ENCODE peak calls at places on chromosomes 1 and 21, in four cellular contexts. One of them, this sample, is unnamed.

GRCh38 chr1:157162345-157162744 is 24.1 kb upstream of the ETV3 start:
- DNase-seq in kidney: no peak
- DNase-seq in psoas muscle: no peak
- DNase-seq in prostate gland: no peak
- DNase-seq in this sample: no peak

GRCh38 chr1:180952657-180953013 is 39.9 kb downstream of the KIAA1614 start:
- DNase-seq in kidney: no peak
- DNase-seq in prostate gland: no peak
- DNase-seq in psoas muscle: no peak
- DNase-seq in this sample: no peak

GRCh38 chr1:65958561-65959350 is 166.1 kb downstream of the PDE4B start:
- DNase-seq in prostate gland: peak; percentile 9
- DNase-seq in psoas muscle: peak; percentile 34
- DNase-seq in kidney: no peak
- DNase-seq in this sample: no peak

GRCh38 chr1:203591626-203592025 is 35.0 kb upstream of the ATP2B4 start:
- DNase-seq in psoas muscle: no peak
- DNase-seq in kidney: no peak
- DNase-seq in prostate gland: no peak
- DNase-seq in this sample: no peak

GRCh38 chr1:110216844-110217444 is 6.8 kb downstream of the KCNC4 start:
- DNase-seq in psoas muscle: no peak
- DNase-seq in prostate gland: no peak
- DNase-seq in kidney: no peak
- DNase-seq in this sample: no peak

GRCh38 chr1:1079408-1080121 is 5.5 kb upstream of the RNF223 start:
- DNase-seq in kidney: peak; percentile 94
- DNase-seq in prostate gland: no peak
- DNase-seq in psoas muscle: peak; percentile 48
- DNase-seq in this sample: no peak

GRCh38 chr1:221161571-221162041 is 282.4 kb downstream of the HLX start:
- DNase-seq in prostate gland: no peak
- DNase-seq in psoas muscle: no peak
- DNase-seq in kidney: no peak
- DNase-seq in this sample: no peak

GRCh38 chr1:116122955-116123757 is 12.0 kb downstream of the MAB21L3 start:
- DNase-seq in kidney: peak; percentile 84
- DNase-seq in psoas muscle: no peak
- DNase-seq in prostate gland: no peak
- DNase-seq in this sample: no peak

GRCh38 chr1:116232989-116233514 is 121.9 kb downstream of the MAB21L3 start:
- DNase-seq in prostate gland: no peak
- DNase-seq in psoas muscle: no peak
- DNase-seq in kidney: no peak
- DNase-seq in this sample: no peak

GRCh38 chr1:29387210-29387609 is 150.9 kb downstream of the PTPRU start:
- DNase-seq in kidney: no peak
- DNase-seq in prostate gland: no peak
- DNase-seq in psoas muscle: no peak
- DNase-seq in this sample: no peak

GRCh38 chr21:38806942-38807284 is 1.2 kb downstream of the ETS2 start:
- DNase-seq in psoas muscle: no peak
- DNase-seq in prostate gland: no peak
- DNase-seq in kidney: no peak
- DNase-seq in this sample: no peak

GRCh38 chr1:55690366-55690765 is 475.2 kb upstream of the USP24 start:
- DNase-seq in psoas muscle: peak; percentile 44
- DNase-seq in prostate gland: no peak
- DNase-seq in kidney: no peak
- DNase-seq in this sample: no peak

GRCh38 chr1:201631037-201631436 is 92.1 kb downstream of the NAV1 start:
- DNase-seq in kidney: peak; percentile 7
- DNase-seq in psoas muscle: no peak
- DNase-seq in prostate gland: no peak
- DNase-seq in this sample: no peak

GRCh38 chr1:30404341-30404740 is 319.0 kb downstream of the MATN1 start:
- DNase-seq in psoas muscle: no peak
- DNase-seq in kidney: no peak
- DNase-seq in prostate gland: no peak
- DNase-seq in this sample: no peak

GRCh38 chr1:25621876-25622275 is 5.3 kb downstream of the MAN1C1 start:
- DNase-seq in kidney: no peak
- DNase-seq in prostate gland: no peak
- DNase-seq in psoas muscle: no peak
- DNase-seq in this sample: no peak

GRCh38 chr1:151534662-151535278 is 5.3 kb upstream of the TUFT1 start:
- DNase-seq in psoas muscle: peak; percentile 80
- DNase-seq in prostate gland: peak; percentile 73
- DNase-seq in kidney: no peak
- DNase-seq in this sample: no peak

GRCh38 chr1:37094302-37094701 is 60.0 kb upstream of the GRIK3 start:
- DNase-seq in psoas muscle: no peak
- DNase-seq in prostate gland: no peak
- DNase-seq in kidney: no peak
- DNase-seq in this sample: no peak

GRCh38 chr1:53572802-53573148 is 113.6 kb downstream of the DMRTB1 start:
- DNase-seq in psoas muscle: no peak
- DNase-seq in prostate gland: no peak
- DNase-seq in kidney: no peak
- DNase-seq in this sample: no peak

GRCh38 chr1:153578490-153578889 is 12.8 kb upstream of the S100A2 start:
- DNase-seq in kidney: no peak
- DNase-seq in psoas muscle: no peak
- DNase-seq in prostate gland: no peak
- DNase-seq in this sample: no peak

GRCh38 chr1:186839077-186839400 is 10.3 kb downstream of the PLA2G4A start:
- DNase-seq in prostate gland: no peak
- DNase-seq in psoas muscle: no peak
- DNase-seq in kidney: no peak
- DNase-seq in this sample: no peak

GRCh38 chr21:37419228-37419906 is 52.8 kb downstream of the DYRK1A start:
- DNase-seq in prostate gland: no peak
- DNase-seq in psoas muscle: no peak
- DNase-seq in kidney: no peak
- DNase-seq in this sample: no peak

GRCh38 chr1:186960866-186961265 is 132.1 kb downstream of the PLA2G4A start:
- DNase-seq in psoas muscle: no peak
- DNase-seq in kidney: no peak
- DNase-seq in prostate gland: no peak
- DNase-seq in this sample: no peak

GRCh38 chr1:97364086-97364485 is 556.7 kb downstream of the DPYD start:
- DNase-seq in prostate gland: no peak
- DNase-seq in kidney: no peak
- DNase-seq in psoas muscle: no peak
- DNase-seq in this sample: no peak

GRCh38 chr1:204872262-204872881 is 1.7 kb downstream of the NFASC start:
- DNase-seq in prostate gland: no peak
- DNase-seq in psoas muscle: no peak
- DNase-seq in kidney: no peak
- DNase-seq in this sample: no peak

GRCh38 chr21:16002872-16003466 is 273.2 kb downstream of the USP25 start:
- DNase-seq in psoas muscle: no peak
- DNase-seq in prostate gland: no peak
- DNase-seq in kidney: no peak
- DNase-seq in this sample: no peak

GRCh38 chr1:25809283-25809926 is 9.4 kb downstream of the SELENON start:
- DNase-seq in prostate gland: peak; percentile 77
- DNase-seq in kidney: peak; percentile 77
- DNase-seq in psoas muscle: no peak
- DNase-seq in this sample: no peak

GRCh38 chr1:12204140-12204539 is 25.7 kb upstream of the VPS13D start:
- DNase-seq in prostate gland: no peak
- DNase-seq in kidney: no peak
- DNase-seq in psoas muscle: no peak
- DNase-seq in this sample: no peak

GRCh38 chr1:4752059-4752458 is 97.7 kb downstream of the AJAP1 start:
- DNase-seq in kidney: no peak
- DNase-seq in psoas muscle: no peak
- DNase-seq in prostate gland: no peak
- DNase-seq in this sample: no peak

GRCh38 chr1:36224537-36225297 is 474 bp downstream of the THRAP3 start:
- DNase-seq in psoas muscle: peak; percentile 79
- DNase-seq in kidney: peak; percentile 94
- DNase-seq in prostate gland: no peak
- DNase-seq in this sample: no peak

GRCh38 chr1:78519446-78519845 is 28.7 kb downstream of the PTGFR start:
- DNase-seq in psoas muscle: no peak
- DNase-seq in prostate gland: no peak
- DNase-seq in kidney: no peak
- DNase-seq in this sample: no peak

GRCh38 chr1:91916046-91916445 is 30.1 kb upstream of the TGFBR3 start:
- DNase-seq in kidney: no peak
- DNase-seq in prostate gland: no peak
- DNase-seq in psoas muscle: no peak
- DNase-seq in this sample: no peak

GRCh38 chr1:22472596-22472995 is 20.9 kb downstream of the ZBTB40 start:
- DNase-seq in kidney: no peak
- DNase-seq in prostate gland: peak; percentile 29
- DNase-seq in psoas muscle: no peak
- DNase-seq in this sample: no peak

GRCh38 chr1:240844466-240844865 is 232.5 kb upstream of the GREM2 start:
- DNase-seq in psoas muscle: no peak
- DNase-seq in kidney: no peak
- DNase-seq in prostate gland: no peak
- DNase-seq in this sample: no peak

GRCh38 chr1:27603962-27604578 is at the start of gene AHDC1:
- DNase-seq in prostate gland: peak; percentile 94
- DNase-seq in psoas muscle: peak; percentile 94
- DNase-seq in kidney: peak; percentile 97
- DNase-seq in this sample: peak; percentile 63

GRCh38 chr1:162680419-162681126 is 48.3 kb downstream of the DDR2 start:
- DNase-seq in kidney: no peak
- DNase-seq in prostate gland: no peak
- DNase-seq in psoas muscle: no peak
- DNase-seq in this sample: no peak

GRCh38 chr1:208025036-208025435 is 114.1 kb upstream of the CD34 start:
- DNase-seq in psoas muscle: peak; percentile 65
- DNase-seq in prostate gland: no peak
- DNase-seq in kidney: peak; percentile 46
- DNase-seq in this sample: no peak
- H3K4me1 ChIP-seq in psoas muscle: peaks cover 13% of the 10 kb centered on the region
- H3K4me1 ChIP-seq in prostate gland: no peaks in the 10 kb centered on the region
- H3K4me1 ChIP-seq in kidney: peaks cover 2% of the 10 kb centered on the region
- H3K4me1 ChIP-seq in this sample: peaks cover 10% of the 10 kb centered on the region

GRCh38 chr1:2229032-2229920 is 1.2 kb downstream of the SKI start:
- DNase-seq in psoas muscle: peak; percentile 86
- DNase-seq in kidney: peak; percentile 93
- DNase-seq in prostate gland: peak; percentile 69
- DNase-seq in this sample: no peak

GRCh38 chr1:2231667-2232254 is 3.6 kb downstream of the SKI start:
- DNase-seq in prostate gland: peak; percentile 76
- DNase-seq in kidney: peak; percentile 94
- DNase-seq in psoas muscle: peak; percentile 88
- DNase-seq in this sample: no peak

GRCh38 chr1:2232255-2232915 is 4.3 kb downstream of the SKI start:
- DNase-seq in kidney: peak; percentile 83
- DNase-seq in psoas muscle: no peak
- DNase-seq in prostate gland: no peak
- DNase-seq in this sample: no peak

GRCh38 chr1:2229921-2230700 is 2.0 kb downstream of the SKI start:
- DNase-seq in psoas muscle: peak; percentile 61
- DNase-seq in prostate gland: no peak
- DNase-seq in kidney: peak; percentile 82
- DNase-seq in this sample: no peak

GRCh38 chr1:2230781-2231666 is 2.9 kb downstream of the SKI start:
- DNase-seq in kidney: peak; percentile 83
- DNase-seq in psoas muscle: no peak
- DNase-seq in prostate gland: no peak
- DNase-seq in this sample: no peak
- H3K4me1 ChIP-seq in kidney: peaks cover 60% of the 10 kb centered on the region
- H3K4me1 ChIP-seq in psoas muscle: peaks cover 64% of the 10 kb centered on the region
- H3K4me1 ChIP-seq in prostate gland: peaks cover 43% of the 10 kb centered on the region
- H3K4me1 ChIP-seq in this sample: peaks cover 75% of the 10 kb centered on the region

GRCh38 chr1:155970531-155971167 is 7.7 kb downstream of the ARHGEF2 start:
- DNase-seq in prostate gland: no peak
- DNase-seq in psoas muscle: peak; percentile 75
- DNase-seq in kidney: peak; percentile 89
- DNase-seq in this sample: no peak
- H3K4me1 ChIP-seq in prostate gland: peaks cover 14% of the 10 kb centered on the region
- H3K4me1 ChIP-seq in psoas muscle: peaks cover 94% of the 10 kb centered on the region
- H3K4me1 ChIP-seq in kidney: peaks cover 55% of the 10 kb centered on the region
- H3K4me1 ChIP-seq in this sample: peaks cover 94% of the 10 kb centered on the region

GRCh38 chr21:42231761-42232160 is 12.8 kb downstream of the ABCG1 start:
- DNase-seq in prostate gland: no peak
- DNase-seq in kidney: peak; percentile 29
- DNase-seq in psoas muscle: no peak
- DNase-seq in this sample: no peak
- H3K4me1 ChIP-seq in prostate gland: peaks cover 25% of the 10 kb centered on the region
- H3K4me1 ChIP-seq in kidney: peaks cover 54% of the 10 kb centered on the region
- H3K4me1 ChIP-seq in psoas muscle: peaks cover 91% of the 10 kb centered on the region
- H3K4me1 ChIP-seq in this sample: peaks cover 50% of the 10 kb centered on the region

GRCh38 chr21:32423320-32423719 is 10.8 kb downstream of the EVA1C start:
- DNase-seq in prostate gland: no peak
- DNase-seq in kidney: no peak
- DNase-seq in psoas muscle: no peak
- DNase-seq in this sample: no peak
- H3K4me1 ChIP-seq in prostate gland: peaks cover 2% of the 10 kb centered on the region
- H3K4me1 ChIP-seq in kidney: no peaks in the 10 kb centered on the region
- H3K4me1 ChIP-seq in psoas muscle: no peaks in the 10 kb centered on the region
- H3K4me1 ChIP-seq in this sample: peaks cover 18% of the 10 kb centered on the region

GRCh38 chr1:223730471-223730870 is 18.1 kb downstream of the CAPN2 start:
- DNase-seq in kidney: no peak
- DNase-seq in prostate gland: no peak
- DNase-seq in psoas muscle: no peak
- DNase-seq in this sample: no peak
- H3K4me1 ChIP-seq in kidney: peaks cover 51% of the 10 kb centered on the region
- H3K4me1 ChIP-seq in prostate gland: peaks cover 20% of the 10 kb centered on the region
- H3K4me1 ChIP-seq in psoas muscle: peaks cover 58% of the 10 kb centered on the region
- H3K4me1 ChIP-seq in this sample: peaks cover 63% of the 10 kb centered on the region

DNA sequence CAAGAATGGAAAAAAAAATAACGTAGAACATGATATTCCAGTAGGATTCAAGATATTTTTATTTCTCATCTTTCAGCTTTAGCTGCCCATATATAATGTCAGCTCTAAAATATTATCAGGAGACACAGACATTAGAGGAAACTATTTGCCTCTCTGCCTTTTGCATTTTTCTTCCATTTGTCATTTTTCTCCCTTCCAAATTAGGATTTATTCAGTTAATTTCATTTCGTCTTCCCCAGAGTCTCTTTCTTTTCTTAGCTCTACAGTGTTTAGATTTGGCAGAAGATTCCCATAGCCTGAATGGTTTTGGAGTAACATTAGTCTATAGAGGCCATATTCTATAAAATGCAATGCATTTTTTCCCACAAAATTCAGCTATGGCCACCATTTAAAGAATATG is 5.1 kb upstream of the ENAH start:
- DNase-seq in kidney: no peak
- DNase-seq in psoas muscle: no peak
- DNase-seq in prostate gland: no peak
- DNase-seq in this sample: no peak
- H3K4me1 ChIP-seq in kidney: peaks cover 4% of the 10 kb centered on the region
- H3K4me1 ChIP-seq in psoas muscle: peaks cover 33% of the 10 kb centered on the region
- H3K4me1 ChIP-seq in prostate gland: no peaks in the 10 kb centered on the region
- H3K4me1 ChIP-seq in this sample: peaks cover 46% of the 10 kb centered on the region